ENCODE peak calls at places on chromosomes 16 and 17, in four cellular contexts. H is OCI-LY7, Q is mesenchymal stem cell, W is PC-9. B is an unnamed sample.

GRCh38 chr16:9138021-9138680 is 46.7 kb downstream of the HAPSTR1 start:
- DNase-seq in H (no peak), Q (no peak), W (no peak), B (no peak)

GRCh38 chr16:2482181-2483107 is 7.5 kb downstream of the TBC1D24 start:
- DNase-seq in H (no peak), Q (peak; percentile 28), W (no peak), B (peak; percentile 99)

GRCh38 chr17:10313037-10313672 is 59.7 kb downstream of the MYH13 start:
- DNase-seq in H (no peak), Q (no peak), W (no peak), B (no peak)

GRCh38 chr16:31876955-31877828 is 3.6 kb downstream of the ZNF267 start:
- DNase-seq in H (no peak), Q (peak; percentile 95), W (peak; percentile 59), B (peak; percentile 80)

GRCh38 chr16:4733747-4734062 is 366 bp downstream of the ANKS3 start:
- DNase-seq in H (no peak), Q (no peak), W (no peak), B (peak; percentile 80)

GRCh38 chr17:31508310-31509094 is 117.0 kb downstream of the RAB11FIP4 start:
- DNase-seq in H (no peak), Q (no peak), W (no peak), B (peak; percentile 75)

GRCh38 chr17:73803867-73804539 is 159.8 kb upstream of the SDK2 start:
- DNase-seq in H (no peak), Q (no peak), W (no peak), B (no peak)

GRCh38 chr17:29032067-29032551 is 10.8 kb upstream of the PIPOX start:
- DNase-seq in H (no peak), Q (no peak), W (no peak), B (no peak)

GRCh38 chr16:87956771-87957279 is 5.6 kb downstream of the BANP start:
- DNase-seq in H (peak; percentile 38), Q (peak; percentile 68), W (peak; percentile 34), B (no peak)

GRCh38 chr16:78252757-78253156 is 153.3 kb downstream of the WWOX start:
- DNase-seq in H (no peak), Q (no peak), W (no peak), B (no peak)

GRCh38 chr17:67366193-67367157 is at the start of gene PSMD12:
- DNase-seq in H (peak; percentile 93), Q (peak; percentile 91), W (peak; percentile 71), B (peak; percentile 97)

GRCh38 chr16:84281077-84281476 is 13.6 kb upstream of the WFDC1 start:
- DNase-seq in H (peak; percentile 56), Q (peak; percentile 32), W (no peak), B (no peak)

GRCh38 chr17:21085707-21086106 is 41.1 kb upstream of the DHRS7B start:
- DNase-seq in H (no peak), Q (no peak), W (no peak), B (no peak)

GRCh38 chr17:13016881-13017622 is 775 bp downstream of the ELAC2 start:
- DNase-seq in H (no peak), Q (peak; percentile 59), W (no peak), B (peak; percentile 80)

GRCh38 chr17:64262422-64263260 is at the start of gene TEX2:
- DNase-seq in H (peak; percentile 53), Q (peak; percentile 44), W (no peak), B (peak; percentile 90)

GRCh38 chr16:88287219-88287618 is 95.5 kb upstream of the ZNF469 start:
- DNase-seq in H (peak; percentile 24), Q (no peak), W (no peak), B (no peak)

GRCh38 chr17:68398731-68399637 is 58.3 kb downstream of the WIPI1 start:
- DNase-seq in H (peak; percentile 92), Q (peak; percentile 93), W (peak; percentile 73), B (peak; percentile 80)

DNA sequence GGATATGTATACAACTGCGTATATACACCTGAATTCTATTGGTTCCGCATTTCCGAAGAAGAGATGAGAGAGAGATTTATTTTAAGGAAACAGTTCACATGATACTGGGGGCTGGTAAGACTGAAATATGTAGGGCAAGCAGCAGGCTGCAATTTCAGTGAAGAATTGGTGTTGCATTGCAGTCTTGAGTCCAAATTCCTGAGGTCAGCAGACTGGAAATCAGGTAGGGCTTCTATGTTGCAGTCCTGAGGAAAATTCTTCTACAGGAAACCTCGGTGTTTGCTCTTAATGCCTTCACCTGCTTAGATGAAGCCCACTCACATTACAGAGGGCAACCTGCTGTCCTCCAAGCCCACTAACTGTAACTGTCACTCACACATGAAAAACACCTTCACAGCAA is 128.2 kb upstream of the MED13 start:
- DNase-seq in H (no peak), Q (no peak), W (no peak), B (no peak)
- H2AFZ ChIP-seq in H (no peak overlapping the region), Q (no peak overlapping the region), W (no peak overlapping the region), B (no peak overlapping the region)

GRCh38 chr17:75003070-75003956 is 9.2 kb upstream of the MRPL58 start:
- DNase-seq in H (no peak), Q (no peak), W (no peak), B (no peak)
- H3K36me3 ChIP-seq in H (no peaks in the 10 kb centered on the region), Q (peaks cover 55% of the 10 kb centered on the region), W (no peaks in the 10 kb centered on the region), B (peaks cover 27% of the 10 kb centered on the region)

GRCh38 chr17:40122466-40122943 is 734 bp downstream of the MSL1 start:
- DNase-seq in H (peak; percentile 63), Q (peak; percentile 68), W (no peak), B (peak; percentile 93)

GRCh38 chr17:40122944-40123810 is 1.4 kb downstream of the MSL1 start:
- DNase-seq in H (peak; percentile 73), Q (peak; percentile 62), W (no peak), B (peak; percentile 92)

GRCh38 chr17:40124279-40125141 is 2.7 kb downstream of the MSL1 start:
- DNase-seq in H (no peak), Q (peak; percentile 55), W (no peak), B (peak; percentile 73)

GRCh38 chr17:40121886-40122465 is at the start of gene MSL1:
- DNase-seq in H (peak; percentile 80), Q (peak; percentile 85), W (peak; percentile 52), B (peak; percentile 99)

DNA sequence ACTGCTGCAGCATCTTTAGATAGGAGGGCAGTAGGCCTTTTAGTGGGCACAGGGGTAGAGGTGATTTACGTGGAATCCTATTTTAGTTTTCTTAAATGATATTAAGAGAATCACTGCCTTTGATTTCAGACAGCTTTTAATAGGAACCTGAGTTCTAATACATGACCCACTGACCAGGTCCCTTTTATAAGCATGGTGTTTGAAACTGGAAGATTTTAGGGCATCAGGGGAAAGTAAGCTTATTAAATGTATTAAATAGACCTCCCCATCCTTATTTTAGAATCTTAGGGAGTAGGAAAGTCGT is 2.0 kb downstream of the MSL1 start:
- DNase-seq in H (no peak), Q (no peak), W (no peak), B (peak; percentile 8)
- H3K4me3 ChIP-seq in H (peak overlapping the region; percentile 88), Q (peak overlapping the region; percentile 99), W (peak overlapping the region; percentile 90), B (peak overlapping the region; percentile 100)

GRCh38 chr17:62755139-62755851 is 52.8 kb downstream of the MARCHF10 start:
- DNase-seq in H (no peak), Q (no peak), W (no peak), B (no peak)
- H2AFZ ChIP-seq in H (no peak overlapping the region), Q (no peak overlapping the region), W (no peak overlapping the region), B (no peak overlapping the region)

GRCh38 chr17:57113656-57114055 is 28.6 kb downstream of the AKAP1 start:
- DNase-seq in H (no peak), Q (no peak), W (no peak), B (peak; percentile 69)
- H3K36me3 ChIP-seq in H (peaks cover 90% of the 10 kb centered on the region), Q (peaks cover 54% of the 10 kb centered on the region), W (peaks cover 22% of the 10 kb centered on the region), B (no peaks in the 10 kb centered on the region)

DNA sequence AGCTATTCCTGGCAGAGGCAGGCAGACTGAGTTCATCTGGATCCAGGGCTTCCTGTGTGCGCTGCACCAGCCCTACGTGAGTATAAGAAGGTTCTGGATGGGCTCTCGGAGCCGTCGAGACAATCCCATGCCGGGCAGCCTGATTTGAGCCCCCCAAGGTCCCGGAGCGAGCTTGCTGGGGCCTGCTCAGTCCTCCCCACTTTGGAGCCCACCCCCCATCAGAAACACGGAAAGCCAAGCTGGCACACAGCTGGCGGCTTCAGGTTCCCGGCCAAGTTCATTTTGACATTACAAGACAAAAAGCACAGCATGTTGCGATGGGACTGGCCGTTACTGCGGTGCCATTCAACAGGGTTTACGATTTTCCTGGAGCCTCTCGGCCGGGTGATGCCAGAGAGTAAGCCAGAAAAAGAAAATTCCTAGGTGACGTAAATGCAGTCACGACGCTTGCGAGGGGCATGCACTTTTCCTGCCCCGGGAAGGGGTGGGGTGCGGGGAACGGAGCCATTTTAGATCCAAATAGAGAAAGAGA is 167.2 kb upstream of the FOXF1 start:
- DNase-seq in H (no peak), Q (peak; percentile 93), W (no peak), B (no peak)
- H3K4me3 ChIP-seq in H (no peak overlapping the region), Q (no peak overlapping the region), W (no peak overlapping the region), B (no peak overlapping the region)

B was measured in osteoblast.